ENCODE peak calls at places on chromosomes 13 and 19, in ten cellular contexts. One of them, this sample, is unnamed.

GRCh38 chr13:113802761-113803160 is 43.7 kb downstream of the TMEM255B start:
- DNase-seq in endothelial cell: no peak
- DNase-seq in ovary: peak; percentile 23
- DNase-seq in astrocyte of the cerebellum: no peak
- DNase-seq in stimulated activated naive CD8-positive, alpha-beta T cell treated with anti-CD3 and anti-CD28 coated beads, Interleukin-15, Interleukin-2, amounts not matched to agents 100 U/mL and 50 U/mL, for 24 hours: no peak
- DNase-seq in cardiac septum: no peak
- DNase-seq in HFFc6: no peak
- DNase-seq in HAP-1: no peak
- DNase-seq in bronchial epithelial cell: no peak
- DNase-seq in stimulated activated CD8-positive, alpha-beta memory T cell treated with anti-CD3 and anti-CD28 coated beads, Interleukin-4, amount 100 ng/mL, for 4 hours: no peak
- DNase-seq in this sample: peak; percentile 54

GRCh38 chr13:24196593-24197197 is 36.2 kb downstream of the SPATA13 start:
- DNase-seq in endothelial cell: no peak
- DNase-seq in ovary: no peak
- DNase-seq in astrocyte of the cerebellum: no peak
- DNase-seq in stimulated activated naive CD8-positive, alpha-beta T cell treated with anti-CD3 and anti-CD28 coated beads, Interleukin-15, Interleukin-2, amounts not matched to agents 100 U/mL and 50 U/mL, for 24 hours: no peak
- DNase-seq in cardiac septum: no peak
- DNase-seq in HFFc6: no peak
- DNase-seq in HAP-1: no peak
- DNase-seq in bronchial epithelial cell: no peak
- DNase-seq in stimulated activated CD8-positive, alpha-beta memory T cell treated with anti-CD3 and anti-CD28 coated beads, Interleukin-4, amount 100 ng/mL, for 4 hours: no peak
- DNase-seq in this sample: no peak

GRCh38 chr13:41622545-41623429 is 165.4 kb downstream of the RGCC start:
- DNase-seq in endothelial cell: no peak
- DNase-seq in ovary: no peak
- DNase-seq in astrocyte of the cerebellum: no peak
- DNase-seq in stimulated activated naive CD8-positive, alpha-beta T cell treated with anti-CD3 and anti-CD28 coated beads, Interleukin-15, Interleukin-2, amounts not matched to agents 100 U/mL and 50 U/mL, for 24 hours: no peak
- DNase-seq in cardiac septum: no peak
- DNase-seq in HFFc6: peak; percentile 48
- DNase-seq in HAP-1: no peak
- DNase-seq in bronchial epithelial cell: no peak
- DNase-seq in stimulated activated CD8-positive, alpha-beta memory T cell treated with anti-CD3 and anti-CD28 coated beads, Interleukin-4, amount 100 ng/mL, for 4 hours: no peak
- DNase-seq in this sample: no peak

GRCh38 chr19:6099633-6100032 is 10.7 kb downstream of the RFX2 start:
- DNase-seq in endothelial cell: no peak
- DNase-seq in ovary: no peak
- DNase-seq in astrocyte of the cerebellum: no peak
- DNase-seq in stimulated activated naive CD8-positive, alpha-beta T cell treated with anti-CD3 and anti-CD28 coated beads, Interleukin-15, Interleukin-2, amounts not matched to agents 100 U/mL and 50 U/mL, for 24 hours: no peak
- DNase-seq in cardiac septum: no peak
- DNase-seq in HFFc6: no peak
- DNase-seq in HAP-1: no peak
- DNase-seq in bronchial epithelial cell: no peak
- DNase-seq in stimulated activated CD8-positive, alpha-beta memory T cell treated with anti-CD3 and anti-CD28 coated beads, Interleukin-4, amount 100 ng/mL, for 4 hours: no peak
- DNase-seq in this sample: no peak

GRCh38 chr13:71801165-71801564 is 65.8 kb downstream of the DACH1 start:
- DNase-seq in endothelial cell: no peak
- DNase-seq in ovary: no peak
- DNase-seq in astrocyte of the cerebellum: no peak
- DNase-seq in stimulated activated naive CD8-positive, alpha-beta T cell treated with anti-CD3 and anti-CD28 coated beads, Interleukin-15, Interleukin-2, amounts not matched to agents 100 U/mL and 50 U/mL, for 24 hours: no peak
- DNase-seq in cardiac septum: no peak
- DNase-seq in HFFc6: no peak
- DNase-seq in HAP-1: no peak
- DNase-seq in bronchial epithelial cell: no peak
- DNase-seq in stimulated activated CD8-positive, alpha-beta memory T cell treated with anti-CD3 and anti-CD28 coated beads, Interleukin-4, amount 100 ng/mL, for 4 hours: no peak
- DNase-seq in this sample: no peak

GRCh38 chr13:113906566-113906965 is 42.7 kb upstream of the GAS6 start:
- DNase-seq in endothelial cell: no peak
- DNase-seq in ovary: no peak
- DNase-seq in astrocyte of the cerebellum: no peak
- DNase-seq in stimulated activated naive CD8-positive, alpha-beta T cell treated with anti-CD3 and anti-CD28 coated beads, Interleukin-15, Interleukin-2, amounts not matched to agents 100 U/mL and 50 U/mL, for 24 hours: no peak
- DNase-seq in cardiac septum: peak; percentile 77
- DNase-seq in HFFc6: no peak
- DNase-seq in HAP-1: no peak
- DNase-seq in bronchial epithelial cell: no peak
- DNase-seq in stimulated activated CD8-positive, alpha-beta memory T cell treated with anti-CD3 and anti-CD28 coated beads, Interleukin-4, amount 100 ng/mL, for 4 hours: no peak
- DNase-seq in this sample: no peak

GRCh38 chr19:35045667-35046300 is 4.3 kb downstream of the HPN start:
- DNase-seq in endothelial cell: peak; percentile 36
- DNase-seq in ovary: no peak
- DNase-seq in astrocyte of the cerebellum: no peak
- DNase-seq in stimulated activated naive CD8-positive, alpha-beta T cell treated with anti-CD3 and anti-CD28 coated beads, Interleukin-15, Interleukin-2, amounts not matched to agents 100 U/mL and 50 U/mL, for 24 hours: peak; percentile 43
- DNase-seq in cardiac septum: no peak
- DNase-seq in HFFc6: peak; percentile 59
- DNase-seq in HAP-1: no peak
- DNase-seq in bronchial epithelial cell: no peak
- DNase-seq in stimulated activated CD8-positive, alpha-beta memory T cell treated with anti-CD3 and anti-CD28 coated beads, Interleukin-4, amount 100 ng/mL, for 4 hours: no peak
- DNase-seq in this sample: no peak

GRCh38 chr19:4066176-4066606 is 508 bp downstream of the ZBTB7A start:
- DNase-seq in endothelial cell: peak; percentile 33
- DNase-seq in ovary: peak; percentile 85
- DNase-seq in astrocyte of the cerebellum: no peak
- DNase-seq in stimulated activated naive CD8-positive, alpha-beta T cell treated with anti-CD3 and anti-CD28 coated beads, Interleukin-15, Interleukin-2, amounts not matched to agents 100 U/mL and 50 U/mL, for 24 hours: peak; percentile 60
- DNase-seq in cardiac septum: peak; percentile 81
- DNase-seq in HFFc6: no peak
- DNase-seq in HAP-1: no peak
- DNase-seq in bronchial epithelial cell: no peak
- DNase-seq in stimulated activated CD8-positive, alpha-beta memory T cell treated with anti-CD3 and anti-CD28 coated beads, Interleukin-4, amount 100 ng/mL, for 4 hours: no peak
- DNase-seq in this sample: peak; percentile 66

GRCh38 chr19:43534811-43535761 is 2.1 kb downstream of the ZNF575 start:
- DNase-seq in endothelial cell: peak; percentile 79
- DNase-seq in ovary: peak; percentile 74
- DNase-seq in astrocyte of the cerebellum: peak; percentile 46
- DNase-seq in stimulated activated naive CD8-positive, alpha-beta T cell treated with anti-CD3 and anti-CD28 coated beads, Interleukin-15, Interleukin-2, amounts not matched to agents 100 U/mL and 50 U/mL, for 24 hours: peak; percentile 49
- DNase-seq in cardiac septum: peak; percentile 76
- DNase-seq in HFFc6: peak; percentile 19
- DNase-seq in HAP-1: peak; percentile 56
- DNase-seq in bronchial epithelial cell: peak; percentile 33
- DNase-seq in stimulated activated CD8-positive, alpha-beta memory T cell treated with anti-CD3 and anti-CD28 coated beads, Interleukin-4, amount 100 ng/mL, for 4 hours: no peak
- DNase-seq in this sample: peak; percentile 60

GRCh38 chr19:55549500-55550320 is 4.4 kb upstream of the SBK3 start:
- DNase-seq in endothelial cell: peak; percentile 56
- DNase-seq in ovary: no peak
- DNase-seq in astrocyte of the cerebellum: peak; percentile 80
- DNase-seq in stimulated activated naive CD8-positive, alpha-beta T cell treated with anti-CD3 and anti-CD28 coated beads, Interleukin-15, Interleukin-2, amounts not matched to agents 100 U/mL and 50 U/mL, for 24 hours: no peak
- DNase-seq in cardiac septum: no peak
- DNase-seq in HFFc6: peak; percentile 90
- DNase-seq in HAP-1: no peak
- DNase-seq in bronchial epithelial cell: peak; percentile 88
- DNase-seq in stimulated activated CD8-positive, alpha-beta memory T cell treated with anti-CD3 and anti-CD28 coated beads, Interleukin-4, amount 100 ng/mL, for 4 hours: no peak
- DNase-seq in this sample: no peak

GRCh38 chr13:44237276-44237767 is 136.3 kb upstream of the SERP2 start:
- DNase-seq in endothelial cell: peak; percentile 13
- DNase-seq in ovary: peak; percentile 58
- DNase-seq in astrocyte of the cerebellum: peak; percentile 73
- DNase-seq in stimulated activated naive CD8-positive, alpha-beta T cell treated with anti-CD3 and anti-CD28 coated beads, Interleukin-15, Interleukin-2, amounts not matched to agents 100 U/mL and 50 U/mL, for 24 hours: peak; percentile 14
- DNase-seq in cardiac septum: no peak
- DNase-seq in HFFc6: peak; percentile 90
- DNase-seq in HAP-1: no peak
- DNase-seq in bronchial epithelial cell: peak; percentile 96
- DNase-seq in stimulated activated CD8-positive, alpha-beta memory T cell treated with anti-CD3 and anti-CD28 coated beads, Interleukin-4, amount 100 ng/mL, for 4 hours: no peak
- DNase-seq in this sample: no peak

GRCh38 chr13:51451467-51452390 is 1.1 kb downstream of the INTS6 start:
- DNase-seq in endothelial cell: peak; percentile 75
- DNase-seq in ovary: peak; percentile 80
- DNase-seq in astrocyte of the cerebellum: no peak
- DNase-seq in stimulated activated naive CD8-positive, alpha-beta T cell treated with anti-CD3 and anti-CD28 coated beads, Interleukin-15, Interleukin-2, amounts not matched to agents 100 U/mL and 50 U/mL, for 24 hours: peak; percentile 80
- DNase-seq in cardiac septum: peak; percentile 89
- DNase-seq in HFFc6: peak; percentile 63
- DNase-seq in HAP-1: peak; percentile 64
- DNase-seq in bronchial epithelial cell: peak; percentile 33
- DNase-seq in stimulated activated CD8-positive, alpha-beta memory T cell treated with anti-CD3 and anti-CD28 coated beads, Interleukin-4, amount 100 ng/mL, for 4 hours: peak; percentile 47
- DNase-seq in this sample: peak; percentile 93

GRCh38 chr13:51044023-51044665 is 66.9 kb downstream of the C13orf42 start:
- DNase-seq in endothelial cell: no peak
- DNase-seq in ovary: no peak
- DNase-seq in astrocyte of the cerebellum: no peak
- DNase-seq in stimulated activated naive CD8-positive, alpha-beta T cell treated with anti-CD3 and anti-CD28 coated beads, Interleukin-15, Interleukin-2, amounts not matched to agents 100 U/mL and 50 U/mL, for 24 hours: no peak
- DNase-seq in cardiac septum: no peak
- DNase-seq in HFFc6: no peak
- DNase-seq in HAP-1: no peak
- DNase-seq in bronchial epithelial cell: no peak
- DNase-seq in stimulated activated CD8-positive, alpha-beta memory T cell treated with anti-CD3 and anti-CD28 coated beads, Interleukin-4, amount 100 ng/mL, for 4 hours: no peak
- DNase-seq in this sample: no peak

GRCh38 chr13:44620057-44620456 is 43.9 kb upstream of the TSC22D1 start:
- DNase-seq in endothelial cell: no peak
- DNase-seq in ovary: no peak
- DNase-seq in astrocyte of the cerebellum: no peak
- DNase-seq in stimulated activated naive CD8-positive, alpha-beta T cell treated with anti-CD3 and anti-CD28 coated beads, Interleukin-15, Interleukin-2, amounts not matched to agents 100 U/mL and 50 U/mL, for 24 hours: no peak
- DNase-seq in cardiac septum: no peak
- DNase-seq in HFFc6: peak; percentile 68
- DNase-seq in HAP-1: peak; percentile 5
- DNase-seq in bronchial epithelial cell: peak; percentile 75
- DNase-seq in stimulated activated CD8-positive, alpha-beta memory T cell treated with anti-CD3 and anti-CD28 coated beads, Interleukin-4, amount 100 ng/mL, for 4 hours: no peak
- DNase-seq in this sample: no peak

GRCh38 chr13:100954430-100955361 is 280.1 kb upstream of the TMTC4 start:
- DNase-seq in endothelial cell: no peak
- DNase-seq in ovary: no peak
- DNase-seq in astrocyte of the cerebellum: no peak
- DNase-seq in stimulated activated naive CD8-positive, alpha-beta T cell treated with anti-CD3 and anti-CD28 coated beads, Interleukin-15, Interleukin-2, amounts not matched to agents 100 U/mL and 50 U/mL, for 24 hours: no peak
- DNase-seq in cardiac septum: no peak
- DNase-seq in HFFc6: no peak
- DNase-seq in HAP-1: no peak
- DNase-seq in bronchial epithelial cell: no peak
- DNase-seq in stimulated activated CD8-positive, alpha-beta memory T cell treated with anti-CD3 and anti-CD28 coated beads, Interleukin-4, amount 100 ng/mL, for 4 hours: no peak
- DNase-seq in this sample: no peak

GRCh38 chr13:52399708-52400107 is 6.3 kb downstream of the THSD1 start:
- DNase-seq in endothelial cell: no peak
- DNase-seq in ovary: no peak
- DNase-seq in astrocyte of the cerebellum: no peak
- DNase-seq in stimulated activated naive CD8-positive, alpha-beta T cell treated with anti-CD3 and anti-CD28 coated beads, Interleukin-15, Interleukin-2, amounts not matched to agents 100 U/mL and 50 U/mL, for 24 hours: no peak
- DNase-seq in cardiac septum: no peak
- DNase-seq in HFFc6: peak; percentile 13
- DNase-seq in HAP-1: no peak
- DNase-seq in bronchial epithelial cell: peak; percentile 52
- DNase-seq in stimulated activated CD8-positive, alpha-beta memory T cell treated with anti-CD3 and anti-CD28 coated beads, Interleukin-4, amount 100 ng/mL, for 4 hours: no peak
- DNase-seq in this sample: no peak

GRCh38 chr19:6273701-6274601 is 5.8 kb downstream of the MLLT1 start:
- DNase-seq in endothelial cell: no peak
- DNase-seq in ovary: peak; percentile 80
- DNase-seq in astrocyte of the cerebellum: peak; percentile 52
- DNase-seq in stimulated activated naive CD8-positive, alpha-beta T cell treated with anti-CD3 and anti-CD28 coated beads, Interleukin-15, Interleukin-2, amounts not matched to agents 100 U/mL and 50 U/mL, for 24 hours: no peak
- DNase-seq in cardiac septum: peak; percentile 94
- DNase-seq in HFFc6: peak; percentile 92
- DNase-seq in HAP-1: peak; percentile 36
- DNase-seq in bronchial epithelial cell: peak; percentile 77
- DNase-seq in stimulated activated CD8-positive, alpha-beta memory T cell treated with anti-CD3 and anti-CD28 coated beads, Interleukin-4, amount 100 ng/mL, for 4 hours: no peak
- DNase-seq in this sample: peak; percentile 80

GRCh38 chr13:112899618-112900600 is 69.1 kb upstream of the MCF2L start:
- DNase-seq in endothelial cell: no peak
- DNase-seq in ovary: no peak
- DNase-seq in astrocyte of the cerebellum: no peak
- DNase-seq in stimulated activated naive CD8-positive, alpha-beta T cell treated with anti-CD3 and anti-CD28 coated beads, Interleukin-15, Interleukin-2, amounts not matched to agents 100 U/mL and 50 U/mL, for 24 hours: no peak
- DNase-seq in cardiac septum: peak; percentile 58
- DNase-seq in HFFc6: no peak
- DNase-seq in HAP-1: no peak
- DNase-seq in bronchial epithelial cell: no peak
- DNase-seq in stimulated activated CD8-positive, alpha-beta memory T cell treated with anti-CD3 and anti-CD28 coated beads, Interleukin-4, amount 100 ng/mL, for 4 hours: no peak
- DNase-seq in this sample: no peak

GRCh38 chr19:58558066-58558622 is at the start of gene UBE2M:
- DNase-seq in endothelial cell: no peak
- DNase-seq in ovary: peak; percentile 85
- DNase-seq in astrocyte of the cerebellum: no peak
- DNase-seq in stimulated activated naive CD8-positive, alpha-beta T cell treated with anti-CD3 and anti-CD28 coated beads, Interleukin-15, Interleukin-2, amounts not matched to agents 100 U/mL and 50 U/mL, for 24 hours: no peak
- DNase-seq in cardiac septum: no peak
- DNase-seq in HFFc6: peak; percentile 38
- DNase-seq in HAP-1: no peak
- DNase-seq in bronchial epithelial cell: no peak
- DNase-seq in stimulated activated CD8-positive, alpha-beta memory T cell treated with anti-CD3 and anti-CD28 coated beads, Interleukin-4, amount 100 ng/mL, for 4 hours: no peak
- DNase-seq in this sample: peak; percentile 69

GRCh38 chr19:35966771-35967170 is 28.2 kb upstream of the SDHAF1 start:
- DNase-seq in endothelial cell: no peak
- DNase-seq in ovary: no peak
- DNase-seq in astrocyte of the cerebellum: no peak
- DNase-seq in stimulated activated naive CD8-positive, alpha-beta T cell treated with anti-CD3 and anti-CD28 coated beads, Interleukin-15, Interleukin-2, amounts not matched to agents 100 U/mL and 50 U/mL, for 24 hours: no peak
- DNase-seq in cardiac septum: no peak
- DNase-seq in HFFc6: no peak
- DNase-seq in HAP-1: no peak
- DNase-seq in bronchial epithelial cell: no peak
- DNase-seq in stimulated activated CD8-positive, alpha-beta memory T cell treated with anti-CD3 and anti-CD28 coated beads, Interleukin-4, amount 100 ng/mL, for 4 hours: no peak
- DNase-seq in this sample: no peak

GRCh38 chr13:85170372-85170771 is 628.8 kb downstream of the SLITRK6 start:
- DNase-seq in endothelial cell: no peak
- DNase-seq in ovary: no peak
- DNase-seq in astrocyte of the cerebellum: no peak
- DNase-seq in stimulated activated naive CD8-positive, alpha-beta T cell treated with anti-CD3 and anti-CD28 coated beads, Interleukin-15, Interleukin-2, amounts not matched to agents 100 U/mL and 50 U/mL, for 24 hours: no peak
- DNase-seq in cardiac septum: no peak
- DNase-seq in HFFc6: no peak
- DNase-seq in HAP-1: no peak
- DNase-seq in bronchial epithelial cell: peak; percentile 3
- DNase-seq in stimulated activated CD8-positive, alpha-beta memory T cell treated with anti-CD3 and anti-CD28 coated beads, Interleukin-4, amount 100 ng/mL, for 4 hours: no peak
- DNase-seq in this sample: no peak

GRCh38 chr13:82833928-82834327 is 1048.3 kb downstream of the SLITRK1 start:
- DNase-seq in endothelial cell: no peak
- DNase-seq in ovary: no peak
- DNase-seq in astrocyte of the cerebellum: no peak
- DNase-seq in stimulated activated naive CD8-positive, alpha-beta T cell treated with anti-CD3 and anti-CD28 coated beads, Interleukin-15, Interleukin-2, amounts not matched to agents 100 U/mL and 50 U/mL, for 24 hours: no peak
- DNase-seq in cardiac septum: no peak
- DNase-seq in HFFc6: peak; percentile 29
- DNase-seq in HAP-1: no peak
- DNase-seq in bronchial epithelial cell: peak; percentile 2
- DNase-seq in stimulated activated CD8-positive, alpha-beta memory T cell treated with anti-CD3 and anti-CD28 coated beads, Interleukin-4, amount 100 ng/mL, for 4 hours: no peak
- DNase-seq in this sample: no peak

GRCh38 chr13:105969761-105970160 is 565.7 kb downstream of the EFNB2 start:
- DNase-seq in endothelial cell: no peak
- DNase-seq in ovary: no peak
- DNase-seq in astrocyte of the cerebellum: no peak
- DNase-seq in stimulated activated naive CD8-positive, alpha-beta T cell treated with anti-CD3 and anti-CD28 coated beads, Interleukin-15, Interleukin-2, amounts not matched to agents 100 U/mL and 50 U/mL, for 24 hours: no peak
- DNase-seq in cardiac septum: no peak
- DNase-seq in HFFc6: peak; percentile 8
- DNase-seq in HAP-1: no peak
- DNase-seq in bronchial epithelial cell: no peak
- DNase-seq in stimulated activated CD8-positive, alpha-beta memory T cell treated with anti-CD3 and anti-CD28 coated beads, Interleukin-4, amount 100 ng/mL, for 4 hours: no peak
- DNase-seq in this sample: no peak

GRCh38 chr13:77729502-77730221 is 32.2 kb downstream of the SLAIN1 start:
- DNase-seq in endothelial cell: no peak
- DNase-seq in ovary: no peak
- DNase-seq in astrocyte of the cerebellum: no peak
- DNase-seq in stimulated activated naive CD8-positive, alpha-beta T cell treated with anti-CD3 and anti-CD28 coated beads, Interleukin-15, Interleukin-2, amounts not matched to agents 100 U/mL and 50 U/mL, for 24 hours: peak; percentile 33
- DNase-seq in cardiac septum: no peak
- DNase-seq in HFFc6: no peak
- DNase-seq in HAP-1: no peak
- DNase-seq in bronchial epithelial cell: no peak
- DNase-seq in stimulated activated CD8-positive, alpha-beta memory T cell treated with anti-CD3 and anti-CD28 coated beads, Interleukin-4, amount 100 ng/mL, for 4 hours: no peak
- DNase-seq in this sample: no peak

GRCh38 chr13:109481046-109481445 is 305.3 kb downstream of the IRS2 start:
- DNase-seq in endothelial cell: no peak
- DNase-seq in ovary: no peak
- DNase-seq in astrocyte of the cerebellum: no peak
- DNase-seq in stimulated activated naive CD8-positive, alpha-beta T cell treated with anti-CD3 and anti-CD28 coated beads, Interleukin-15, Interleukin-2, amounts not matched to agents 100 U/mL and 50 U/mL, for 24 hours: no peak
- DNase-seq in cardiac septum: no peak
- DNase-seq in HFFc6: no peak
- DNase-seq in HAP-1: no peak
- DNase-seq in bronchial epithelial cell: no peak
- DNase-seq in stimulated activated CD8-positive, alpha-beta memory T cell treated with anti-CD3 and anti-CD28 coated beads, Interleukin-4, amount 100 ng/mL, for 4 hours: no peak
- DNase-seq in this sample: no peak

GRCh38 chr19:22519152-22519551 is 97.0 kb upstream of the ZNF98 start:
- DNase-seq in endothelial cell: no peak
- DNase-seq in ovary: no peak
- DNase-seq in astrocyte of the cerebellum: no peak
- DNase-seq in stimulated activated naive CD8-positive, alpha-beta T cell treated with anti-CD3 and anti-CD28 coated beads, Interleukin-15, Interleukin-2, amounts not matched to agents 100 U/mL and 50 U/mL, for 24 hours: no peak
- DNase-seq in cardiac septum: no peak
- DNase-seq in HFFc6: no peak
- DNase-seq in HAP-1: no peak
- DNase-seq in bronchial epithelial cell: no peak
- DNase-seq in stimulated activated CD8-positive, alpha-beta memory T cell treated with anti-CD3 and anti-CD28 coated beads, Interleukin-4, amount 100 ng/mL, for 4 hours: no peak
- DNase-seq in this sample: no peak

GRCh38 chr19:49911381-49912145 is 14.9 kb upstream of the IL4I1 start:
- DNase-seq in endothelial cell: no peak
- DNase-seq in ovary: no peak
- DNase-seq in astrocyte of the cerebellum: no peak
- DNase-seq in stimulated activated naive CD8-positive, alpha-beta T cell treated with anti-CD3 and anti-CD28 coated beads, Interleukin-15, Interleukin-2, amounts not matched to agents 100 U/mL and 50 U/mL, for 24 hours: peak; percentile 39
- DNase-seq in cardiac septum: no peak
- DNase-seq in HFFc6: no peak
- DNase-seq in HAP-1: no peak
- DNase-seq in bronchial epithelial cell: no peak
- DNase-seq in stimulated activated CD8-positive, alpha-beta memory T cell treated with anti-CD3 and anti-CD28 coated beads, Interleukin-4, amount 100 ng/mL, for 4 hours: no peak
- DNase-seq in this sample: no peak

GRCh38 chr13:40522234-40522633 is 144.2 kb downstream of the FOXO1 start:
- DNase-seq in endothelial cell: no peak
- DNase-seq in ovary: no peak
- DNase-seq in astrocyte of the cerebellum: no peak
- DNase-seq in stimulated activated naive CD8-positive, alpha-beta T cell treated with anti-CD3 and anti-CD28 coated beads, Interleukin-15, Interleukin-2, amounts not matched to agents 100 U/mL and 50 U/mL, for 24 hours: no peak
- DNase-seq in cardiac septum: no peak
- DNase-seq in HFFc6: no peak
- DNase-seq in HAP-1: no peak
- DNase-seq in bronchial epithelial cell: no peak
- DNase-seq in stimulated activated CD8-positive, alpha-beta memory T cell treated with anti-CD3 and anti-CD28 coated beads, Interleukin-4, amount 100 ng/mL, for 4 hours: no peak
- DNase-seq in this sample: no peak

This sample was measured in pancreas.